ENCODE peak calls at places on chromosomes 6 and 20, in seven cellular contexts. Y is Panc1, H is upper lobe of right lung, E is aorta, N is tibial artery, C is GM23248, B is psoas muscle. G is an unnamed sample.

GRCh38 chr6:83431545-83432165 is 804 bp upstream of the ME1 start:
- DNase-seq in Y (no peak), B (peak; percentile 25), C (no peak), N (no peak), E (no peak), H (no peak), G (no peak)

GRCh38 chr6:117482240-117483003 is at the start of gene DCBLD1:
- DNase-seq in Y (no peak), C (peak; percentile 96), E (peak; percentile 92), N (peak; percentile 69), H (peak; percentile 92), B (peak; percentile 80), G (peak; percentile 72)

GRCh38 chr20:11172881-11173280 is 499.1 kb upstream of the JAG1 start:
- DNase-seq in N (no peak), B (no peak), E (no peak), H (no peak), Y (no peak), C (no peak), G (no peak)

GRCh38 chr20:35598899-35599775 is 16.5 kb upstream of the SPAG4 start:
- DNase-seq in H (peak; percentile 72), N (no peak), B (no peak), E (peak; percentile 44), C (no peak), Y (no peak), G (no peak)

GRCh38 chr6:47264775-47265184 is 44.9 kb downstream of the TNFRSF21 start:
- DNase-seq in Y (no peak), B (no peak), H (no peak), N (no peak), E (no peak), C (no peak), G (no peak)

GRCh38 chr6:143397229-143398222 is 53.0 kb downstream of the ADAT2 start:
- DNase-seq in Y (no peak), B (peak; percentile 59), C (peak; percentile 80), E (peak; percentile 82), N (peak; percentile 58), H (peak; percentile 86), G (no peak)

GRCh38 chr20:58567437-58567836 is 52.2 kb upstream of the APCDD1L start:
- DNase-seq in H (no peak), Y (no peak), C (no peak), N (no peak), E (peak; percentile 47), B (no peak), G (no peak)

GRCh38 chr6:157456524-157456829 is 75.5 kb downstream of the ZDHHC14 start:
- DNase-seq in N (no peak), C (no peak), E (no peak), Y (no peak), H (no peak), B (no peak), G (peak; percentile 34)

GRCh38 chr6:35427851-35428321 is 24.3 kb upstream of the FANCE start:
- DNase-seq in B (no peak), E (no peak), H (no peak), C (peak; percentile 88), Y (no peak), N (no peak), G (no peak)

GRCh38 chr6:138517635-138518034 is 18.3 kb upstream of the NHSL1 start:
- DNase-seq in N (no peak), B (no peak), C (peak; percentile 70), Y (no peak), E (no peak), H (no peak), G (peak; percentile 20)

GRCh38 chr20:878511-879307 is 37.4 kb downstream of the ANGPT4 start:
- DNase-seq in E (no peak), B (no peak), C (peak; percentile 47), H (no peak), N (no peak), Y (no peak), G (peak; percentile 22)

GRCh38 chr6:157991067-157991432 is 9.4 kb downstream of the SYNJ2 start:
- DNase-seq in Y (no peak), H (peak; percentile 23), E (peak; percentile 41), B (no peak), C (no peak), N (no peak), G (no peak)

GRCh38 chr6:42774201-42774600 is 7.7 kb upstream of the BICRAL start:
- DNase-seq in E (no peak), N (no peak), B (no peak), H (no peak), Y (no peak), C (no peak), G (peak; percentile 25)

GRCh38 chr20:32562495-32562911 is 22.6 kb downstream of the NOL4L start:
- DNase-seq in C (no peak), H (no peak), E (no peak), Y (no peak), N (no peak), B (no peak), G (no peak)

GRCh38 chr6:160035693-160036330 is 66.9 kb downstream of the IGF2R start:
- DNase-seq in B (no peak), C (peak; percentile 32), H (no peak), Y (no peak), E (no peak), N (no peak), G (no peak)

GRCh38 chr6:121491576-121491975 is 56.1 kb downstream of the GJA1 start:
- DNase-seq in B (no peak), Y (no peak), N (no peak), E (no peak), H (no peak), C (no peak), G (no peak)

GRCh38 chr6:35505985-35506384 is 6.7 kb downstream of the TULP1 start:
- DNase-seq in C (no peak), N (no peak), H (no peak), Y (no peak), B (no peak), E (no peak), G (no peak)

DNA sequence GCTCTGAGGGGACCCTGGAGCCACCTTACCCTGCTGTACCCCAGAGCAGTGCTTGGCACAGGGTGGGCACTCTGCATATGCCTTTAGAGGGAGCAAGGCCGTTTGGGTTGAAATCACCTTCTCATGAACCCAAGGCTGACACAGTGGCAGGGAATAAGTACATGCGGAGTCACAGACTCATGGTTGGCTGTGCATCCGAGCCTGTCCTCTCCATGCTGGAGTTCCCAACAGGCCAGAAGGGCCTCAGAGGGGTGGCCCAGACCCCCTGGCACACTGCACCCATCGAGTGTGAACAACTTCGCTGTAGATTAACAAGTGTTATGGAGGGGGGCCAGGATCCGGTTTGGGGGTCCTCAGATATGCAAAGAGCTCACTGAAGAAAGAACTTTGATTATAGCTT is 21.0 kb upstream of the IRF4 start:
- DNase-seq in H (no peak), N (no peak), Y (no peak), C (no peak), B (no peak), E (peak; percentile 58), G (no peak)
- H3K9me3 ChIP-seq in H (no peaks in the 10 kb centered on the region), N (no peaks in the 10 kb centered on the region), Y (no peaks in the 10 kb centered on the region), C (no peaks in the 10 kb centered on the region), B (no peaks in the 10 kb centered on the region), E (peaks cover 2% of the 10 kb centered on the region), G (no peaks in the 10 kb centered on the region)

GRCh38 chr6:26475823-26476729 is 18.3 kb downstream of the BTN2A1 start:
- DNase-seq in Y (no peak), E (no peak), B (no peak), H (no peak), C (peak; percentile 53), N (no peak), G (no peak)

GRCh38 chr6:26476893-26477292 is 19.1 kb downstream of the BTN2A1 start:
- DNase-seq in N (no peak), E (no peak), Y (no peak), C (no peak), B (no peak), H (no peak), G (no peak)

GRCh38 chr6:26477431-26477830 is 19.7 kb downstream of the BTN2A1 start:
- DNase-seq in C (no peak), E (no peak), B (no peak), H (no peak), N (no peak), Y (no peak), G (no peak)

GRCh38 chr6:26478985-26479278 is 21.2 kb upstream of the BTN1A1 start:
- DNase-seq in N (no peak), B (no peak), E (no peak), H (no peak), C (no peak), Y (no peak), G (no peak)

DNA sequence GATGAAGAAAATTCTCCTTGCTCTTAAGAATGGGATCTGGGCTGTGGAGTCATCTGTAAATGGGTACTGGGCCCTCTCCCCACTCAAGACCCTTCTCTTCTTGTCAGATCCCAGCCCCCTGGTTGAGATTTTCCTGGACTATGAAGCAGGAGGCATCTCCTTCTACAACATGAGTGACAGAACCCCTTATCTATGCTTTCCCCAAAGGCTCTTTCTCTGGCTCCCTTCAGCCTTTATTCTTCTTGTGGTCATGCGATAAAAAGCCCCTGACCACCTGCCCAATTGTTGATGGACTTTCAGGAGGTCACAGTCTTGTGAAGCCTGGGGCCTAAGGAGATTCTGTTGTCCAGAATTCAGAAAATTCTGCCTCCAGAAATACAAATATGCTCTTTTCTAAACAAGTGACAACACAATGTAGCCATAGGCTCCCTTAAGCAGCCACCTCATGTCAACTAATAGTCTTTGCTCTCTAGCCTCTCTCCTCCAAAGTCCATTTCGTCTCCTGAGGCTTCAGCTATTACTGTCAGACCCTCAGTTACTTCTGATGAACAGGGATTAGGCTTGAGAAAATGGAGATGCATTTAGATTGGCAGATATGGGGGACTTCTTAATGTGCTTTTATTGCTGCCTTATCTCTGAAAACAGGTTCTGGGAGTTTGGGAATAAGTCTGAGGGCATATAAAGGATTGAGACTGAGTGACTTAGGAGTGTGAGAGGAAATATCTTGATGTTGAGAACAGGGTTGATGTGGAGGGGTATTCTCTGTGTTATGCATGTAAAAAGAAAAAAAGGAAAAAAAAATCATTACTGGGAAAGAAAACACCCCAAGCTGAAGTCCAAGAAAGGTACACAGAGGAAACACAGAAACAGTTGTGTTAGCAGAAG is 20.6 kb downstream of the BTN2A1 start:
- DNase-seq in B (no peak), Y (no peak), C (no peak), N (no peak), H (no peak), E (no peak), G (no peak)
- H3K4me1 ChIP-seq in B (no peaks in the 10 kb centered on the region), Y (peaks cover 16% of the 10 kb centered on the region), C (peaks cover 19% of the 10 kb centered on the region), N (peaks cover 14% of the 10 kb centered on the region), H (peaks cover 14% of the 10 kb centered on the region), E (no peaks in the 10 kb centered on the region), G (peaks cover 22% of the 10 kb centered on the region)

GRCh38 chr6:155611742-155612141 is 156.1 kb upstream of the NOX3 start:
- DNase-seq in C (no peak), H (no peak), N (no peak), Y (no peak), E (no peak), B (no peak), G (no peak)

DNA sequence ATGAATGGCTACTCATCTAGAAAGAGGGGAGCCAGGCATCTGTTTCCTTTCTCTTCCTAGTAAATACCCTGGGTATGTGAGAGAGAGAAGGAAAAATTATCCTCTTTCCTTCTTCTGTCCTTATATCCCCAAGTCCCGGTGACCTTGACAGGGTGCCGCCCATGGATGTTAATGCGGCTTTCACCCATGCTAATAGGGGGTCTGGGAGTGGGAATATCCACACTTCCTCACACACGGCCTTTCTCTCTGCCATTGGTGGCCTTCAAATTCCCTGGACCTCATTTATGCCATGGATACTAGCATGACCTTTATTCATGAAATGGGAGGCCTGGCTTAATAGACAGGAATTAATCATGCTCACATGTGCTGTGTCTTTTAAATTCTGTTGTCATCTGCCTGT is 159.0 kb upstream of the NOX3 start:
- DNase-seq in Y (no peak), B (no peak), C (no peak), H (no peak), N (no peak), E (no peak), G (no peak)
- H3K9me3 ChIP-seq in Y (peaks cover 16% of the 10 kb centered on the region), B (peaks cover 31% of the 10 kb centered on the region), C (no peaks in the 10 kb centered on the region), H (peaks cover 9% of the 10 kb centered on the region), N (peaks cover 27% of the 10 kb centered on the region), E (peaks cover 3% of the 10 kb centered on the region), G (no peaks in the 10 kb centered on the region)

GRCh38 chr6:30908700-30909099 is 693 bp downstream of the GTF2H4 start:
- DNase-seq in Y (no peak), C (no peak), N (no peak), B (no peak), E (no peak), H (no peak), G (no peak)
- H3K4me1 ChIP-seq in Y (peaks cover 11% of the 10 kb centered on the region), C (peaks cover 7% of the 10 kb centered on the region), N (peaks cover 27% of the 10 kb centered on the region), B (peaks cover 14% of the 10 kb centered on the region), E (no peaks in the 10 kb centered on the region), H (peaks cover 13% of the 10 kb centered on the region), G (peaks cover 9% of the 10 kb centered on the region)